ENCODE peak calls at places on chromosome 2, in four cellular contexts. P is MM.1S, Y is astrocyte, L is pancreas. V is an unnamed sample.

GRCh38 chr2:216890138-216890537 is 30.3 kb upstream of the TNP1 start:
- DNase-seq in P (no peak), Y (no peak), L (no peak), V (no peak)

GRCh38 chr2:159084395-159085370 is 116.2 kb downstream of the TANC1 start:
- DNase-seq in Y (peak; percentile 93), P (no peak), L (no peak), V (no peak)

GRCh38 chr2:150548527-150548926 is 61.1 kb upstream of the RND3 start:
- DNase-seq in Y (no peak), L (no peak), P (no peak), V (no peak)

GRCh38 chr2:1683297-1683696 is 61.0 kb downstream of the PXDN start:
- DNase-seq in P (no peak), L (no peak), Y (no peak), V (no peak)

GRCh38 chr2:240651185-240651584 is 25.9 kb downstream of the GPR35 start:
- DNase-seq in Y (no peak), P (no peak), L (no peak), V (no peak)

GRCh38 chr2:88070055-88070454 is 2.4 kb downstream of the SMYD1 start:
- DNase-seq in L (no peak), Y (no peak), P (no peak), V (no peak)

GRCh38 chr2:179612591-179613298 is 248.7 kb downstream of the ZNF385B start:
- DNase-seq in Y (no peak), P (no peak), L (no peak), V (no peak)

GRCh38 chr2:61135510-61135909 is 26.5 kb upstream of the C2orf74 start:
- DNase-seq in Y (peak; percentile 41), P (peak; percentile 19), L (no peak), V (no peak)

GRCh38 chr2:113010088-113010487 is 4.8 kb downstream of the IL36A start:
- DNase-seq in L (no peak), Y (peak; percentile 8), P (no peak), V (no peak)

GRCh38 chr2:127932199-127932877 is 46.6 kb upstream of the AMMECR1L start:
- DNase-seq in P (no peak), L (no peak), Y (peak; percentile 48), V (no peak)

GRCh38 chr2:132668189-132668833 is 1.7 kb downstream of the LYPD1 start:
- DNase-seq in P (no peak), L (peak; percentile 63), Y (peak; percentile 47), V (no peak)

GRCh38 chr2:21260316-21260715 is 136.5 kb downstream of the TDRD15 start:
- DNase-seq in L (no peak), Y (no peak), P (no peak), V (no peak)

GRCh38 chr2:219362524-219363164 is 25.1 kb downstream of the DNPEP start:
- DNase-seq in P (peak; percentile 56), L (no peak), Y (peak; percentile 97), V (peak; percentile 60)

GRCh38 chr2:24514820-24515219 is 23.8 kb downstream of the NCOA1 start:
- DNase-seq in L (no peak), Y (no peak), P (no peak), V (no peak)

GRCh38 chr2:73939419-73939818 is 12.7 kb downstream of the DGUOK start:
- DNase-seq in L (no peak), Y (peak; percentile 65), P (no peak), V (peak; percentile 37)

GRCh38 chr2:202883987-202884675 is 12.6 kb upstream of the ICA1L start:
- DNase-seq in L (no peak), Y (peak; percentile 48), P (no peak), V (no peak)

GRCh38 chr2:20390524-20391123 is 40.0 kb upstream of the PUM2 start:
- DNase-seq in Y (no peak), L (no peak), P (no peak), V (no peak)

GRCh38 chr2:85547089-85547858 is 8.3 kb downstream of the MAT2A start:
- DNase-seq in P (no peak), L (no peak), Y (no peak), V (no peak)
- H3K27ac ChIP-seq in P (no peak overlapping the region), L (no peak overlapping the region), Y (no peak overlapping the region), V (no peak overlapping the region)

GRCh38 chr2:138059967-138060635 is 95.8 kb downstream of the HNMT start:
- DNase-seq in Y (peak; percentile 95), L (peak; percentile 59), P (no peak), V (no peak)
- H3K27ac ChIP-seq in Y (no peak overlapping the region), L (no peak overlapping the region), P (no peak overlapping the region), V (no peak overlapping the region)

GRCh38 chr2:227812001-227812400 is 1.6 kb upstream of the CCL20 start:
- DNase-seq in P (no peak), Y (no peak), L (no peak), V (no peak)
- H3K27ac ChIP-seq in P (no peak overlapping the region), Y (no peak overlapping the region), L (no peak overlapping the region), V (no peak overlapping the region)

GRCh38 chr2:143251680-143252079 is 122.5 kb downstream of the ARHGAP15 start:
- DNase-seq in P (no peak), Y (no peak), L (no peak), V (no peak)
- H3K27ac ChIP-seq in P (no peak overlapping the region), Y (no peak overlapping the region), L (no peak overlapping the region), V (no peak overlapping the region)

DNA sequence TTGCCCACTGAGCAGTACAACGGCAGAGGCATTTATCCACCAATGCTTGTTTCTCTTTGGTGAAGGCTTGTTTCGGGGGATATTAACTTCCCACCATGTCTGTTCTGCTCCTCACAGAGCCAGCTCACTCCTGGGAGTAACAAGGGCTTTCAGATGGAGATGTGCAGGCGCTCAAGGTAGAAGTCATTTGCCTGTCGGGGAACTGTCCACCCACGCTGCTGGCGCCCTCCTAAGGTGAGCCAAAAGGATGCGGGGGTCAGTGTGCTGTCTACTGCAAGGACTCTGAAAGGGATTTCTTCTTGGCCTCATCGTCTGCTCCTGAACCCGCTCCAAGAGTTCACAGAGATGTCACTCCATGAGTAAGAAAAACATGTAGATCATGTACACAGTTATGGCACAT is 57.0 kb upstream of the CYRIA start:
- DNase-seq in Y (no peak), L (no peak), P (no peak), V (no peak)
- H3K27ac ChIP-seq in Y (no peak overlapping the region), L (no peak overlapping the region), P (no peak overlapping the region), V (no peak overlapping the region)

DNA sequence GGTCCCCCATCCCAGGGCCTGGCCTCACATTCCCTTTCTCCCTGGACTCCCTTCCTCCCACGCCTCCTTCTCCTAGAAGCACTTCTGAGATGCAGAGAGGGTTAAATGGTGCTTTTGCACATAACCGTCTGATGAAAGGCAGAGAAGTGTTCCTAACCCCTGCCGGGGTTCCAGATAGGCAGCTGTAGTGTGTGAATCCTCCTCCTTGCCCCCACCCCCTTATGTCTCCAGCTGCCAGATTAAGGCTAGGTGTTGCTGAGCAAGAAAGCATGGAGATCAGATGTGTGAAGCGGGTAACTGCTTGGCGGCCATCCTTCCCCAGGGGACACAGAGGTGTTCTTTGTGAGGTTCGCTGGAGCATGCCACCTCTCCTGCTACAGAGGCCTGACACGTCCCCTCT is 88.3 kb downstream of the NRP2 start:
- DNase-seq in P (no peak), L (no peak), Y (no peak), V (no peak)
- H3K27ac ChIP-seq in P (no peak overlapping the region), L (no peak overlapping the region), Y (peak overlapping the region; percentile 80), V (no peak overlapping the region)

DNA sequence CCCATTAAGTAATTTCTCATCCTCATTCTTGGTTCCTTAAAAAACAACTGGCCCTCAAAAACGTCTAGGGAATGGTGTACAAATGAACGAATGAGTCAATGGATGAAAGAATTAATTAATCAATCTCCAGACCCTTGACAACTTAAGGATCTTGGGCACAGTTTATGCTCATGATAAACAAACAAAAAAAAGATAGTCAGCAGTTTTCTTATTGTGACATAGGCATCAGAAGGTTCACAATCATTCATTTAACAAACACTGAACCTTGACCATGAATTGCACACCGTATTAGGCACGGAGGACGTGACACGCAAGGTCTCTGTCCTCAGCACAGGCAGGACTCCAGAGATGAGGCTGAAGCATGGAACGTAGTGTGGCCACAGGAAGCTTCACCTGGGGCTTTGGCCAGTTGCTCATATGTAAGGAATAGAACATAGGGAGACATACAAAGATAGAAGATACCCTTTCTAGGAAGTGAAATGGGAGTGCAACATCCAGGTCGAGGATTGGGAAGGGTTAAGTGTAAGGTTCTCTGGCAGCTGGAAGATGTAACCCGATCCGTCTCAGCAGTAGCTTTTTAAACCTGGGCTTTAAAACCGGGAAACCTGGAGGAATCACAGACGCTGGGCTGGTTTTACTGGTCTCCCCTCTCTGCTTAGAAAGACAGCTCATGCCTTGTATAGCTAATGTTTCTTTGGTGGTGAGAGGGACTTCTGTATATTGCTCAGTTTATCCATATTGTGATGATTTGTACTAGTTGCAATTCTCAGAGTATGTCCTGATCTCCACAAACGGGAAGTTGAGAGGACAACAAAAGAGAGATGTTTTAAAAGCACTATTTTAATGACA is 8.9 kb upstream of the LTBP1 start:
- DNase-seq in P (no peak), L (no peak), Y (peak; percentile 46), V (no peak)
- H3K27ac ChIP-seq in P (no peak overlapping the region), L (no peak overlapping the region), Y (no peak overlapping the region), V (no peak overlapping the region)

DNA sequence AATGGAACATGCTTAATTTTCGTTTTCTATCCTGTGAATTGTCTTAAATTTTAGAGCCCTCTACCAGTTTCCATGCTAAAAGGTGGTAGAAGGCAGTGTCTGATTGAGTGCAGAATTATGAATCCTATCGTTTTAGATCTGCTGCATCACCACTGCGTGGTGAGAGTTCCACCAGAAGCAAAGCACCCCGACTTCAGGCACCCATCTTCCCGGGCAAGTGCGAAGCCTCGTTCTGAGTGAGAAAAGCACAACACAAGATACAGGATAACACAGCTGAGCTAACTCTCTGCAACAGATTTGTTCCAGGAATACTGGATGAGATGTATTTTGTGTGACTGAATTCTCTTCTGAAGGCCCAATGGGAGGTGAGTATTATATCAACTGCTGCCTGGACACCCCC is 471.5 kb downstream of the EIPR1 start:
- DNase-seq in Y (no peak), L (no peak), P (no peak), V (peak; percentile 10)
- H3K27ac ChIP-seq in Y (no peak overlapping the region), L (no peak overlapping the region), P (no peak overlapping the region), V (no peak overlapping the region)